ENCODE peak calls at places on chromosomes 12 and 14, in six cellular contexts. One of them, this sample, is unnamed.
A peak's percentile ranks its signal among the peaks of the same experiment; 100 is the strongest.

GRCh38 chr12:120229071-120229582 is 28.2 kb upstream of the RPLP0 start:
- DNase-seq in body of pancreas: no peak
- DNase-seq in CD8-positive, alpha-beta T cell: no peak
- DNase-seq in upper lobe of left lung: no peak
- DNase-seq in upper lobe of right lung: no peak
- DNase-seq in PC-3: peak; percentile 47
- DNase-seq in this sample: no peak

GRCh38 chr14:99807413-99808132 is 14.4 kb downstream of the EML1 start:
- DNase-seq in body of pancreas: no peak
- DNase-seq in CD8-positive, alpha-beta T cell: no peak
- DNase-seq in upper lobe of left lung: no peak
- DNase-seq in upper lobe of right lung: no peak
- DNase-seq in PC-3: peak; percentile 51
- DNase-seq in this sample: no peak

GRCh38 chr14:86288336-86288735 is 758.4 kb downstream of the FLRT2 start:
- DNase-seq in body of pancreas: no peak
- DNase-seq in CD8-positive, alpha-beta T cell: no peak
- DNase-seq in upper lobe of left lung: no peak
- DNase-seq in upper lobe of right lung: no peak
- DNase-seq in PC-3: no peak
- DNase-seq in this sample: no peak

GRCh38 chr12:49909826-49910225 is 6.1 kb upstream of the FAIM2 start:
- DNase-seq in body of pancreas: no peak
- DNase-seq in CD8-positive, alpha-beta T cell: no peak
- DNase-seq in upper lobe of left lung: peak; percentile 46
- DNase-seq in upper lobe of right lung: peak; percentile 88
- DNase-seq in PC-3: no peak
- DNase-seq in this sample: no peak

GRCh38 chr12:115543269-115543668 is 734.2 kb downstream of the MED13L start:
- DNase-seq in body of pancreas: no peak
- DNase-seq in CD8-positive, alpha-beta T cell: no peak
- DNase-seq in upper lobe of left lung: no peak
- DNase-seq in upper lobe of right lung: no peak
- DNase-seq in PC-3: peak; percentile 37
- DNase-seq in this sample: no peak

GRCh38 chr12:51818567-51819300 is 29.8 kb downstream of the FIGNL2 start:
- DNase-seq in body of pancreas: peak; percentile 30
- DNase-seq in CD8-positive, alpha-beta T cell: no peak
- DNase-seq in upper lobe of left lung: no peak
- DNase-seq in upper lobe of right lung: peak; percentile 29
- DNase-seq in PC-3: peak; percentile 29
- DNase-seq in this sample: no peak

GRCh38 chr12:68224613-68225285 is 861 bp downstream of the IL26 start:
- DNase-seq in body of pancreas: no peak
- DNase-seq in CD8-positive, alpha-beta T cell: no peak
- DNase-seq in upper lobe of left lung: no peak
- DNase-seq in upper lobe of right lung: no peak
- DNase-seq in PC-3: peak; percentile 85
- DNase-seq in this sample: no peak

GRCh38 chr14:61568572-61569011 is 126.7 kb upstream of the HIF1A start:
- DNase-seq in body of pancreas: peak; percentile 74
- DNase-seq in CD8-positive, alpha-beta T cell: peak; percentile 42
- DNase-seq in upper lobe of left lung: peak; percentile 89
- DNase-seq in upper lobe of right lung: peak; percentile 72
- DNase-seq in PC-3: peak; percentile 57
- DNase-seq in this sample: peak; percentile 79

GRCh38 chr14:51574009-51574408 is 77.7 kb upstream of the FRMD6 start:
- DNase-seq in body of pancreas: no peak
- DNase-seq in CD8-positive, alpha-beta T cell: no peak
- DNase-seq in upper lobe of left lung: no peak
- DNase-seq in upper lobe of right lung: no peak
- DNase-seq in PC-3: no peak
- DNase-seq in this sample: no peak

GRCh38 chr14:33972522-33973162 is 21.8 kb upstream of the EGLN3 start:
- DNase-seq in body of pancreas: no peak
- DNase-seq in CD8-positive, alpha-beta T cell: no peak
- DNase-seq in upper lobe of left lung: no peak
- DNase-seq in upper lobe of right lung: no peak
- DNase-seq in PC-3: no peak
- DNase-seq in this sample: no peak

GRCh38 chr12:12916135-12916956 is 25.0 kb downstream of the GPRC5A start:
- DNase-seq in body of pancreas: peak; percentile 85
- DNase-seq in CD8-positive, alpha-beta T cell: peak; percentile 82
- DNase-seq in upper lobe of left lung: no peak
- DNase-seq in upper lobe of right lung: peak; percentile 87
- DNase-seq in PC-3: peak; percentile 81
- DNase-seq in this sample: peak; percentile 68

GRCh38 chr12:12918781-12919180 is 27.4 kb downstream of the GPRC5A start:
- DNase-seq in body of pancreas: no peak
- DNase-seq in CD8-positive, alpha-beta T cell: no peak
- DNase-seq in upper lobe of left lung: no peak
- DNase-seq in upper lobe of right lung: no peak
- DNase-seq in PC-3: peak; percentile 70
- DNase-seq in this sample: no peak

GRCh38 chr12:12919666-12920435 is 28.5 kb downstream of the GPRC5A start:
- DNase-seq in body of pancreas: no peak
- DNase-seq in CD8-positive, alpha-beta T cell: no peak
- DNase-seq in upper lobe of left lung: no peak
- DNase-seq in upper lobe of right lung: no peak
- DNase-seq in PC-3: no peak
- DNase-seq in this sample: no peak

GRCh38 chr12:12913626-12914388 is 22.4 kb downstream of the GPRC5A start:
- DNase-seq in body of pancreas: no peak
- DNase-seq in CD8-positive, alpha-beta T cell: no peak
- DNase-seq in upper lobe of left lung: no peak
- DNase-seq in upper lobe of right lung: no peak
- DNase-seq in PC-3: no peak
- DNase-seq in this sample: no peak

DNA sequence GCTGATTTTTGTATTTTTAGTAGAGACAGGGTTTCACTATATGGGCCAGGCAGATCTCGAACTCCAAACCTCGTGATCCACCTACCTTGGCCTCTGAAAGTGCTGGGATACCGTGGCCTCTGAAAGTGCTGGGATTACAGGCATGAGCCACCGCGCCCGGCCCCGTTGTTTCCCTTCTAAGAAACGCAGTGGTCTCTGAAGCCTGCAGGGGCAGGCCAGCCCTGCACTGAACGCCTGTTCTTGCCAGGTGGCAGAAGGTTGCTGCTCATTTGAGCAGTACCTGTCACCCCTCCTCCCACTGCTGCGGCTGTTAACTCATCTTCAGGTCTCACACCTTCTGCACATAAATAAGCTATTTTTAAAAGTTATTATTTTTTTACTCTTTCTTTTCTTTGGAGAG is 24.3 kb downstream of the GPRC5A start:
- DNase-seq in body of pancreas: no peak
- DNase-seq in CD8-positive, alpha-beta T cell: no peak
- DNase-seq in upper lobe of left lung: peak; percentile 48
- DNase-seq in upper lobe of right lung: no peak
- DNase-seq in PC-3: no peak
- DNase-seq in this sample: no peak
- H3K27ac ChIP-seq in body of pancreas: no peak overlapping the region
- H3K27ac ChIP-seq in CD8-positive, alpha-beta T cell: no peak overlapping the region
- H3K27ac ChIP-seq in upper lobe of left lung: no peak overlapping the region
- H3K27ac ChIP-seq in upper lobe of right lung: no peak overlapping the region
- H3K27ac ChIP-seq in PC-3: peak overlapping the region; percentile 5
- H3K27ac ChIP-seq in this sample: no peak overlapping the region

DNA sequence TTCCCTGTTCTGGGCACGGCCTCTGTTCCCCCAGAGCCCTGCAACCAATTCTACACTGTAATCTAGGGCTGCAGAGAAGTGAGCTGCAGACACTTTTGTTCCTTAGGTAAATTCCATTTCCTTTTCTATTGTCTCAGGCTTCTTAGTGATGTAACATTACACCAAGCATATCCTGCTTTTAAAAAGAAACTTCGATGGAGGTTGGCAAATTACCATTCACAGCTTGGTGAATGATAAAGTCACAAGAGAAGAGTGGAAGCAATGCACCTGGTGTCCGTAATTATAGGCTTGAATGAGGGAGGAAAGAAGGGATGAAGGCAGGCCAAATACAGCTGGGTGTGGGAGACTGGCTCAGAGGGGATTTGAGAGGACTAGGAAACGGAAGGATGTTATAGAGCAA is 68.6 kb downstream of the PPM1A start:
- DNase-seq in body of pancreas: no peak
- DNase-seq in CD8-positive, alpha-beta T cell: no peak
- DNase-seq in upper lobe of left lung: no peak
- DNase-seq in upper lobe of right lung: no peak
- DNase-seq in PC-3: no peak
- DNase-seq in this sample: no peak
- H3K36me3 ChIP-seq in body of pancreas: no peaks in the 10 kb centered on the region
- H3K36me3 ChIP-seq in CD8-positive, alpha-beta T cell: no peaks in the 10 kb centered on the region
- H3K36me3 ChIP-seq in upper lobe of left lung: no peaks in the 10 kb centered on the region
- H3K36me3 ChIP-seq in upper lobe of right lung: no peaks in the 10 kb centered on the region
- H3K36me3 ChIP-seq in PC-3: no peaks in the 10 kb centered on the region
- H3K36me3 ChIP-seq in this sample: no peaks in the 10 kb centered on the region

DNA sequence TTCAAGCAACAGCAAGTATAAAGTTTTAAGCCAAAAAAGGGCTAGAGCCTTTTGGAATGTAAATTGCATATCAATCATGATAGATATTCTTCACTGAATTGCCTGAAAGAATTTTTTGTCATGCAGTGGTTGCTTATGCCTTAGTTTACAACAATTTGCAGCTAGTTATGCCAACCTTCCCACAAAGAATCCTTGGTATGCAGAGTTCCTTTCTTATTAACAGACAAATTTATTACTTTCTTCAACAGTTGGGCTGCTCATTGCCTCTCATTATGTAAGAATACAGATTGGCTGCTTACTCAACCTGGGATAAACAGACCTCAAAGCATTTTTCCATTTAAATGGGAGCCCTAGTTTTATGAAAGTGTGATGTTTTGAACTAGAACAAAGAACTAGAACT is 129.2 kb upstream of the PPFIA2 start:
- DNase-seq in body of pancreas: no peak
- DNase-seq in CD8-positive, alpha-beta T cell: no peak
- DNase-seq in upper lobe of left lung: no peak
- DNase-seq in upper lobe of right lung: no peak
- DNase-seq in PC-3: no peak
- DNase-seq in this sample: no peak
- H3K27ac ChIP-seq in body of pancreas: no peak overlapping the region
- H3K27ac ChIP-seq in CD8-positive, alpha-beta T cell: no peak overlapping the region
- H3K27ac ChIP-seq in upper lobe of left lung: no peak overlapping the region
- H3K27ac ChIP-seq in upper lobe of right lung: no peak overlapping the region
- H3K27ac ChIP-seq in PC-3: no peak overlapping the region
- H3K27ac ChIP-seq in this sample: no peak overlapping the region

GRCh38 chr12:109580272-109580671 is 6.7 kb downstream of the MVK start:
- DNase-seq in body of pancreas: no peak
- DNase-seq in CD8-positive, alpha-beta T cell: no peak
- DNase-seq in upper lobe of left lung: no peak
- DNase-seq in upper lobe of right lung: no peak
- DNase-seq in PC-3: no peak
- DNase-seq in this sample: no peak
- H3K36me3 ChIP-seq in body of pancreas: no peaks in the 10 kb centered on the region
- H3K36me3 ChIP-seq in CD8-positive, alpha-beta T cell: peaks cover 32% of the 10 kb centered on the region
- H3K36me3 ChIP-seq in upper lobe of left lung: peaks cover 81% of the 10 kb centered on the region
- H3K36me3 ChIP-seq in upper lobe of right lung: peaks cover 69% of the 10 kb centered on the region
- H3K36me3 ChIP-seq in PC-3: peaks cover 38% of the 10 kb centered on the region
- H3K36me3 ChIP-seq in this sample: peaks cover 11% of the 10 kb centered on the region

DNA sequence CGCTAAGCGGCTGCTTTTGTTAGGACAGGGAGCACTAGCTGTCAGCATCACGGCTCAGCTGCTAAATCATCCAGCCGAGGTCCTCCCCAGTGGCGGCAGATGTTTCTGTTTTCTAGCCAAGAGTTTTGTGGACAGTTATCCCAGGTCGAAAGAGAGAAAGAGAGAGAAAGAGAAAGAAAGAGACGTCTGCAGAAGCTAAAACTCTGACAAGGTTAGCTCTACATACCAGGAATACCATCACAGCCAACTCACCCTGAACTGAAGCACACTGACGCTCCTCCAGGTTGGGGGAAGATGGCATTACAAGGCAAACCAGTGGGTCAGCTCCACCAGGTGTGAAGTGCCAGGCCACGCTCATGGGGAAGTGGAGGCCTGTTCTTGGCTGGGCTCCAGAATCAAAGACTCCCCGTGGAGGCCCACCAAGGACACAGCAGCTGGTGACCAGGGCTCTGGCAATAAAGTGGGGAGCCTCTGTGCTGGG is 64.9 kb upstream of the DICER1 start:
- DNase-seq in body of pancreas: no peak
- DNase-seq in CD8-positive, alpha-beta T cell: no peak
- DNase-seq in upper lobe of left lung: no peak
- DNase-seq in upper lobe of right lung: no peak
- DNase-seq in PC-3: peak; percentile 5
- DNase-seq in this sample: no peak
- H3K27ac ChIP-seq in body of pancreas: peak overlapping the region; percentile 71
- H3K27ac ChIP-seq in CD8-positive, alpha-beta T cell: no peak overlapping the region
- H3K27ac ChIP-seq in upper lobe of left lung: peak overlapping the region; percentile 35
- H3K27ac ChIP-seq in upper lobe of right lung: no peak overlapping the region
- H3K27ac ChIP-seq in PC-3: no peak overlapping the region
- H3K27ac ChIP-seq in this sample: no peak overlapping the region

DNA sequence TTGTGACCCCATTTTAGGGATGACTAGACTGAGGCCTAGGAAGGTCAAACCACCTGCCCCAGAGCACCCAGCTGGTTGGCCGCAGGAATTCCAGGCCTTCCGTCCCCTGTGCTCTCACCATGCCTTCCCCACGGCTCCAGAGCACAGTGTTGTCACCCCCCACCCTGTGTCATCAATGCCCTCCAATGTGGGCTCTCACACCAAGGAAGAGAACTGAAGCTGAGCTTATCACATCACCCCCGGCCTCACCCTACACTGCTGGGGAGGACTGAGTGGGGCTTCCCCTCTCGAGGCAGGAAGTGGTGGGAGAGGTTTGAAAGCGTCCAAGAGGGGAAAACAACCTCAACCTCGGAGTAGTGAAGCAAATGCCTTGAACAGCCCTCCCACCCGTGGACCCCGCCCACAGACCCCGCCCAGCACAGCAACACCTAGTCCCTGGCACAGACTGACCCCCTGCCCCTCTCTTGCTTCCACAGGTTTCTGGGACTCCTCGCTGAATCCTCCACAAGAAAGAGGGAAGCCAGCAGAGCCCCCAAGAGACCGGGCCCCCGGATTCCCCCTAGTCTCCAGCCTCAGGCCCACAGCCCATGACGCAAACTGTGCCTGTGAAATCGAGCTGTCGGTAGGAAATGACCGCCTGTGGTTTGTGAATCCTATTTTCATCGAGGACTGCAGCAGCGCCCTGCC is 97.2 kb downstream of the LGMN start:
- DNase-seq in body of pancreas: peak; percentile 75
- DNase-seq in CD8-positive, alpha-beta T cell: peak; percentile 74
- DNase-seq in upper lobe of left lung: peak; percentile 81
- DNase-seq in upper lobe of right lung: peak; percentile 86
- DNase-seq in PC-3: no peak
- DNase-seq in this sample: peak; percentile 65
- H3K36me3 ChIP-seq in body of pancreas: no peaks in the 10 kb centered on the region
- H3K36me3 ChIP-seq in CD8-positive, alpha-beta T cell: peaks cover 12% of the 10 kb centered on the region
- H3K36me3 ChIP-seq in upper lobe of left lung: peaks cover 7% of the 10 kb centered on the region
- H3K36me3 ChIP-seq in upper lobe of right lung: peaks cover 7% of the 10 kb centered on the region
- H3K36me3 ChIP-seq in PC-3: no peaks in the 10 kb centered on the region
- H3K36me3 ChIP-seq in this sample: peaks cover 6% of the 10 kb centered on the region

This sample was measured in CD8-positive, alpha-beta memory T cell.